ENCODE peak calls at places on chromosomes 7 and 10, in six cellular contexts. W, Y, M, T, Q and O are unnamed samples.

GRCh38 chr7:45000096-45001032 is at the start of gene CCM2:
- DNase-seq in W (peak), Y (no peak), M (peak), T (peak), Q (peak), O (peak)

GRCh38 chr10:104052351-104052885 is 33.3 kb downstream of the COL17A1 start:
- DNase-seq in W (no peak), Y (no peak), M (no peak), T (no peak), Q (no peak), O (no peak)

GRCh38 chr10:44761076-44761475 is 150.1 kb upstream of the TMEM72 start:
- DNase-seq in W (no peak), Y (no peak), M (no peak), T (no peak), Q (no peak), O (no peak)

GRCh38 chr10:28177944-28178637 is 124.8 kb downstream of the MPP7 start:
- DNase-seq in W (peak), Y (peak), M (no peak), T (no peak), Q (peak), O (no peak)

GRCh38 chr7:51949726-51950644 is 633.4 kb upstream of the COBL start:
- DNase-seq in W (no peak), Y (no peak), M (no peak), T (no peak), Q (no peak), O (no peak)

GRCh38 chr7:24755541-24756416 is 1.5 kb downstream of the GSDME start:
- DNase-seq in W (peak), Y (no peak), M (peak), T (no peak), Q (peak), O (peak)

GRCh38 chr7:48091506-48092433 is 2.7 kb downstream of the UPP1 start:
- DNase-seq in W (no peak), Y (no peak), M (no peak), T (no peak), Q (no peak), O (no peak)

GRCh38 chr10:99709480-99710229 is 22.3 kb downstream of the COX15 start:
- DNase-seq in W (peak), Y (peak), M (no peak), T (peak), Q (no peak), O (no peak)

GRCh38 chr7:81600608-81601007 is 169.2 kb downstream of the HGF start:
- DNase-seq in W (peak), Y (no peak), M (no peak), T (peak), Q (no peak), O (no peak)

GRCh38 chr10:5512881-5513698 is 11.7 kb upstream of the CALML3 start:
- DNase-seq in W (no peak), Y (no peak), M (peak), T (no peak), Q (peak), O (no peak)

GRCh38 chr10:131203456-131204357 is 107.8 kb downstream of the TCERG1L start:
- DNase-seq in W (no peak), Y (no peak), M (no peak), T (no peak), Q (no peak), O (no peak)

GRCh38 chr10:119457966-119458766 is 84.4 kb downstream of the RGS10 start:
- DNase-seq in W (no peak), Y (no peak), M (no peak), T (peak), Q (no peak), O (peak)

GRCh38 chr10:124724279-124725027 is 19.7 kb downstream of the FAM53B start:
- DNase-seq in W (no peak), Y (no peak), M (peak), T (no peak), Q (peak), O (peak)